ENCODE peak calls at places on chromosomes 5 and 9, in eight cellular contexts. G, F, M, C, K, N, Q and Y are unnamed samples.

GRCh38 chr9:137760426-137760825 is 117.2 kb upstream of the CACNA1B start:
- DNase-seq in G (no peak), F (no peak), M (no peak), C (no peak), K (no peak), N (no peak), Q (no peak), Y (no peak)

GRCh38 chr9:119009253-119009652 is 360.0 kb downstream of the BRINP1 start:
- DNase-seq in G (no peak), F (no peak), M (no peak), C (no peak), K (no peak), N (no peak), Q (no peak), Y (peak)

GRCh38 chr5:112637343-112637742 is 100.3 kb upstream of the APC start:
- DNase-seq in G (no peak), F (no peak), M (no peak), C (no peak), K (no peak), N (no peak), Q (no peak), Y (no peak)

GRCh38 chr5:95217351-95217750 is 67.5 kb downstream of the MCTP1 start:
- DNase-seq in G (no peak), F (no peak), M (no peak), C (peak), K (no peak), N (no peak), Q (no peak), Y (no peak)

GRCh38 chr9:118586978-118587377 is 782.3 kb downstream of the BRINP1 start:
- DNase-seq in G (no peak), F (no peak), M (no peak), C (no peak), K (no peak), N (no peak), Q (no peak), Y (no peak)

GRCh38 chr5:168409601-168410458 is 76.4 kb upstream of the RARS1 start:
- DNase-seq in G (peak), F (no peak), M (no peak), C (no peak), K (no peak), N (peak), Q (no peak), Y (no peak)

GRCh38 chr5:132272341-132273210 is 15.1 kb downstream of the PDLIM4 start:
- DNase-seq in G (no peak), F (peak), M (peak), C (peak), K (peak), N (no peak), Q (no peak), Y (peak)

GRCh38 chr5:140565780-140566095 is 1.1 kb downstream of the SLC35A4 start:
- DNase-seq in G (no peak), F (no peak), M (no peak), C (no peak), K (no peak), N (no peak), Q (no peak), Y (no peak)

GRCh38 chr5:13189532-13189931 is 755.0 kb downstream of the DNAH5 start:
- DNase-seq in G (no peak), F (no peak), M (no peak), C (no peak), K (no peak), N (no peak), Q (no peak), Y (no peak)

GRCh38 chr9:107332883-107333282 is 49.8 kb downstream of the RAD23B start:
- DNase-seq in G (no peak), F (no peak), M (no peak), C (no peak), K (no peak), N (no peak), Q (no peak), Y (no peak)

GRCh38 chr5:14929293-14930065 is 57.9 kb upstream of the ANKH start:
- DNase-seq in G (no peak), F (no peak), M (no peak), C (no peak), K (no peak), N (no peak), Q (no peak), Y (no peak)

GRCh38 chr5:111439473-111440075 is 72.8 kb downstream of the STARD4 start:
- DNase-seq in G (no peak), F (no peak), M (no peak), C (no peak), K (no peak), N (no peak), Q (no peak), Y (no peak)

GRCh38 chr9:124012368-124013262 is 1.0 kb downstream of the LHX2 start:
- DNase-seq in G (no peak), F (peak), M (no peak), C (no peak), K (no peak), N (no peak), Q (no peak), Y (peak)

GRCh38 chr9:124011460-124012301 is at the start of gene LHX2:
- DNase-seq in G (no peak), F (peak), M (no peak), C (peak), K (peak), N (peak), Q (no peak), Y (peak)

GRCh38 chr9:124014355-124015026 is 2.9 kb downstream of the LHX2 start:
- DNase-seq in G (no peak), F (no peak), M (no peak), C (no peak), K (no peak), N (no peak), Q (no peak), Y (no peak)

GRCh38 chr9:124015091-124015660 is 3.6 kb downstream of the LHX2 start:
- DNase-seq in G (no peak), F (peak), M (no peak), C (no peak), K (no peak), N (no peak), Q (no peak), Y (peak)

GRCh38 chr9:124013263-124014211 is 2.0 kb downstream of the LHX2 start:
- DNase-seq in G (no peak), F (peak), M (no peak), C (no peak), K (no peak), N (no peak), Q (no peak), Y (peak)
- TF ChIP-seq EZH2 in G (no peak), F (peak), M (no peak), C (no peak), K (no peak), N (no peak), Q (no peak), Y (peak)

DNA sequence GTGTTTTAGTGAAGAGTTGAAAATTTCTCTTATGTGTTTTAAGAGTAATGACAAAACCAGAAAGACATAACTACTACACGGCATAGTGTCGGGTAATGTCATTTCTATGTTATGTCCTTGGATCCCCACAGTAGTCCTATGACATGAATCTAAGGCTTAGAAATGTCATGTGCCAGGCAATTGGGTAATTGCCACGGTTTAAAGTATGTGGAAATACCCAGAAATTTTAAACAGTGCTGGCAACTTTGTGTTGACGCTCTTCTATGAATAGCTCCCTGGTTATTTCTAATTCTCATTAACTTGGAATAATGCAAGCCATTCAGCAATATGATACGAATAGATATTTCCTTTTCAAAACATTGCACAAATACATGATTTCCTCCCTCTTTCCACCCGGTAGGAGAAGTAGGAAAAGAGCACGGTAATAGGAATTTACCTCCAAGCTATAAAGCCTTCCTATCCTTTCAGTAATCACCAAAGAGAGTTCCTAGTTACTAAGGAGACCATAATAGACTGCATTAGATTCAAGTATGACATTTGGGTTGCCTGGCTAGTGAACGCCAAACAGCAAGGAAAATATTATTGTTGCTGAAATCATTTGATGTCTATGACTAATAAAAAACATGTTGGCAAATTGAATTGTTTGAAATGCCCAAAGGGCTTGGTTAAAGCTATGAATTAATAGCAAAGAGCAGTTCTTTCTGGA is 168.4 kb downstream of the CCDC192 start:
- DNase-seq in G (no peak), F (no peak), M (no peak), C (peak), K (no peak), N (no peak), Q (no peak), Y (no peak)
- TF ChIP-seq POLR2AphosphoS5 in G (no peak), F (no peak), M (no peak), C (peak), K (no peak), N (no peak), Q (no peak), Y (no peak)

DNA sequence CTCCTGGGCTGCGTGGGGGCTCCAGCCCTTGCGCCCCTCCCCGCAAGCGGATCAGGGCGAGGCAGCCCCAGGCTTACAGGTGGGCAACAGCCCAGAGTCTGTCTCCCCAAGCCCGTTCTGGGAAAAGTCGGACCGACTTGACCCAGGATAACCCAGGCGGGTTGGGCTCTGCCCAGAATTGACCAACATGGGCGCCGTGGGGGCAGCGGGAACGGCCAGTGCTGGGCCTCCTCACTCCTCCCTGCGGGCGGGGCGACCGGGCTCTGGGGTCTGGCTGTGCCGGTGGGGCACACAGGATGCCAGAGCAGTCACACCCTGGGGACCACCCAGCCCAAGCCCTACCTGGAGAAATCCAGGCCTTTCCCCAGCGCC is 15.3 kb upstream of the SYNPO start:
- DNase-seq in G (no peak), F (no peak), M (no peak), C (no peak), K (no peak), N (no peak), Q (no peak), Y (peak)
- TF ChIP-seq EZH2 in G (no peak), F (no peak), M (no peak), C (no peak), K (no peak), N (no peak), Q (no peak), Y (no peak)

DNA sequence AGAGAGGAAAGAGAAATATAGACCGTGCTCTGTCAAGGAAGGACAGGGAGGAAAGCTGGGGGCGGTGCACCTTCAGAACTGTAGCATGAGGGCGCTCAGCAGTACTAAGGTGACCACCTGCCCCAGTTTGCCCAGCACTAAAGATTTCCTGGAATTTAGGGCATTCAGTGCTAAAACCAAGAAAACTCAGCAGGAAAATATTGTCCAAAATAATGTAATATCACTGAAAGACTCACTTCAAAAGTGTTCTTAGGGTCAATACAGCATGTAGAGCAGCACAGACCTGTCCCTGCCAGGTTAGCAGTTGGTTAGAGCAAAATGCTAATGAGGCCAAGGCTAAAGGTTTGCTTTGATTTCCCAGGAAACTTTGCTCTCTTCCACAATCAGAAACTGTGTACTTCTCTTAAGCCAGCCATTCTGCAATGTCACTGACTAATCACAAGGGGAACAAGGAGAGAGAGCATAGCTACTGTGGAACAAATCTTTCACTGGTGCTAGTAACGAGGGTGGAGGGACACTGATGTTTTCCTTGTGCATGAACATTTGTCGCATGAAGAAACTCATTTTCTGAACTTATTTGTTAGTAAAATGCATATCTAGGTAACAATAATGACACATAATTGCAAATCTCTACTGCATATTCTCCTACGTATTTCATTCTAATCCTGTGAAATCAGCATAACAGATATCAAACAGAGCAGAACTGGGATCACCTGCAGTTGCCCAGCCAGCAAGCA is 53.0 kb upstream of the GRAMD2B start:
- DNase-seq in G (no peak), F (no peak), M (peak), C (no peak), K (no peak), N (no peak), Q (no peak), Y (peak)
- TF ChIP-seq POLR2AphosphoS5 in G (no peak), F (no peak), M (peak), C (no peak), K (no peak), N (no peak), Q (no peak), Y (no peak)

GRCh38 chr5:119330367-119331183 is 25.2 kb upstream of the TNFAIP8 start:
- DNase-seq in G (no peak), F (no peak), M (no peak), C (peak), K (peak), N (no peak), Q (no peak), Y (no peak)
- TF ChIP-seq EZH2 in G (no peak), F (no peak), M (no peak), C (no peak), K (no peak), N (no peak), Q (no peak), Y (no peak)

GRCh38 chr5:138331449-138332368 is at the start of gene CDC25C:
- DNase-seq in G (peak), F (peak), M (peak), C (peak), K (peak), N (peak), Q (peak), Y (peak)
- TF ChIP-seq POLR2AphosphoS5 in G (peak), F (peak), M (peak), C (peak), K (peak), N (peak), Q (peak), Y (peak)

GRCh38 chr5:122311888-122312669 is at the start of gene SNCAIP:
- DNase-seq in G (no peak), F (peak), M (no peak), C (peak), K (peak), N (no peak), Q (no peak), Y (peak)

GRCh38 chr5:122312670-122312988 is 592 bp downstream of the SNCAIP start:
- DNase-seq in G (no peak), F (no peak), M (no peak), C (no peak), K (no peak), N (no peak), Q (no peak), Y (peak)

GRCh38 chr5:122313001-122313402 is 965 bp downstream of the SNCAIP start:
- DNase-seq in G (no peak), F (no peak), M (no peak), C (peak), K (no peak), N (no peak), Q (no peak), Y (peak)

GRCh38 chr5:122310886-122311285 is 1.2 kb upstream of the SNCAIP start:
- DNase-seq in G (no peak), F (no peak), M (no peak), C (peak), K (no peak), N (no peak), Q (no peak), Y (peak)

DNA sequence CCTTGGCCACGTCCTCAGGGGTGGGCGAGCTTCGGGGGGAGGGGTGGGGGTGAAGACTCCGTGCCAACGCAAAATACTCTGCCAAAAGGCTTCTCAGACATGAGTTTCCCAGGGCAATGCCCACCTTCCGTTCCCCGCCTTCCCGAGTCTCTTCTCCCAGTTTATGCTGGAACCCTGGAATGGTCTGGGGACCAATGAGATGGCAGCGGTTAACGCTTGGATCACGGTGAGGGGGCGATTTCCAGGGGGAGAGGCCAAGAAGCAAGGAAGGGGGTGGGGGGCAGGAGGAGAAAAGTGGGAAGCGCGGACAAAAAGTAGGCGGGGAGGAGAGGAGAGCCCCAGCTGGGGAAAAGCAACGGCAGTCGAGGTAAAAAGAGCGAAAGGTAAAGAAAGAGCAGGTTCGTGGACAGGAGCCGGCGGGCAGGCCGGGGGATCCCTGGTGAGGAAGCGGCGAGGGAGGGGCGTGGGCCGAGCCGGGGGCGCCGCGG is 593 bp upstream of the SNCAIP start:
- DNase-seq in G (no peak), F (peak), M (no peak), C (peak), K (no peak), N (no peak), Q (no peak), Y (peak)
- TF ChIP-seq EZH2 in G (no peak), F (peak), M (no peak), C (no peak), K (no peak), N (no peak), Q (peak), Y (peak)

GRCh38 chr9:94056442-94056974 is 27.8 kb upstream of the PTPDC1 start:
- DNase-seq in G (no peak), F (no peak), M (no peak), C (peak), K (no peak), N (no peak), Q (no peak), Y (no peak)
- TF ChIP-seq POLR2AphosphoS5 in G (no peak), F (no peak), M (no peak), C (no peak), K (no peak), N (no peak), Q (no peak), Y (no peak)

DNA sequence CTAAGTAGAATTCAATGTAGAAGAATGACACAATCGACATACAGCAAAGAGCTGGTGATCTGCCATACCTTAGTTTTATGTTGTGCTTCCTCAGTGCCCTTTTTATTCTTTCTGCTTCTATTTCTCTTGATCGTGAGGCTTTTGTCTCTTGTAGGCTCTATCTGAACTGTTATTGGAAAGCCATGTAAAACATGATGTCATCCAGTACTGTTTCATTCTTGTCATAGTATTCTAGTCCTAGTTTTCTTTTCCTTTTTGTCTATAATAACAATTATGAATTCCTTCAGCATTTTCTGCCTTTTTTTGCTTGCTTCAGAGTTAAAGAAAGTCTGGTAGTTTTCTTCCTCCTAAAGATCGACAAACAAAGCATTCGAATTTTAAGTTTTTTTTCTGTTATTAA is 454.4 kb downstream of the TLE4 start:
- DNase-seq in G (no peak), F (no peak), M (no peak), C (no peak), K (no peak), N (no peak), Q (no peak), Y (no peak)
- TF ChIP-seq EZH2 in G (no peak), F (no peak), M (no peak), C (no peak), K (no peak), N (no peak), Q (no peak), Y (no peak)

GRCh38 chr9:131008563-131008908 is 438 bp upstream of the LAMC3 start:
- DNase-seq in G (no peak), F (no peak), M (no peak), C (no peak), K (no peak), N (no peak), Q (no peak), Y (no peak)

GRCh38 chr9:131010482-131011273 is 1.7 kb downstream of the LAMC3 start:
- DNase-seq in G (no peak), F (no peak), M (no peak), C (no peak), K (no peak), N (no peak), Q (no peak), Y (no peak)

GRCh38 chr9:131008086-131008485 is 888 bp upstream of the LAMC3 start:
- DNase-seq in G (no peak), F (no peak), M (no peak), C (no peak), K (no peak), N (no peak), Q (no peak), Y (no peak)

GRCh38 chr9:131011274-131012022 is 2.5 kb downstream of the LAMC3 start:
- DNase-seq in G (no peak), F (no peak), M (peak), C (no peak), K (peak), N (no peak), Q (no peak), Y (peak)

DNA sequence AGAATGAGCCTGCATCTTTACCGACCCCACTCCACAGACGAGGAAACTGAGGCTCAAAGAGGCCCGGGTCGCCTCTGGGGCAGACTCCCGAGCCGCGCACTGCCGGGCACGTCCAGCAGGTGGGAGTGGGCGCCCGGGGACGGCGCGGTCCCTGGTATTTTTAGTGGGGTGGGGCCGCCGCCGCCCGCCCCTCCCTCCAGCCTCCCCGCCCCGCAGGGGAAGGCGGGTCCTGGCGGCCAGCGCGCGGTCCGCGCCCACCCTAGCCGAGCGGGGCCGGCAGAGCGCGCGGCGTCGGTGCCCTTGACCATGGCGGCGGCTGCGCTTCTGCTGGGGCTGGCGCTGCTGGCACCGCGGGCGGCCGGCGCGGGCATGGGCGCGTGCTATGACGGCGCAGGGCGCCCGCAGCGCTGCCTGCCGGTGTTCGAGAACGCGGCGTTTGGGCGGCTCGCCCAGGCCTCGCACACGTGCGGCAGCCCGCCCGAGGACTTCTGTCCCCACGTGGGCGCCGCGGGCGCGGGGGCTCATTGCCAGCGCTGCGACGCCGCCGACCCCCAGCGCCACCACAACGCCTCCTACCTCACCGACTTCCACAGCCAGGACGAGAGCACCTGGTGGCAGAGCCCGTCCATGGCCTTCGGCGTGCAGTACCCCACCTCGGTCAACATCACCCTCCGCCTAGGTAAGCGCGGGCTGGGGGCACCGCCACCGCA is at the start of gene LAMC3:
- DNase-seq in G (no peak), F (peak), M (no peak), C (no peak), K (peak), N (no peak), Q (no peak), Y (peak)
- TF ChIP-seq POLR2AphosphoS5 in G (no peak), F (no peak), M (no peak), C (no peak), K (no peak), N (no peak), Q (no peak), Y (no peak)